ENCODE peak calls at places on chromosomes 1 and 21, in nine cellular contexts. O is stomach, U is endothelial cell of umbilical vein, T is HepG2, H is suprapubic skin, E is Panc1, I is HL-60, J is K562, G is GM12878. C is an unnamed sample.

GRCh38 chr1:97308131-97308530 is 586.5 kb downstream of the PTBP2 start:
- DNase-seq in O (no peak), U (no peak), T (no peak), H (no peak), E (no peak), I (no peak), J (no peak), G (no peak), C (no peak)

GRCh38 chr1:221839794-221840395 is 98.0 kb upstream of the DUSP10 start:
- DNase-seq in O (peak), U (peak), T (peak), H (peak), E (no peak), I (no peak), J (no peak), G (peak), C (peak)

GRCh38 chr1:167630568-167631385 is 745 bp downstream of the RCSD1 start:
- DNase-seq in O (no peak), U (no peak), T (no peak), H (no peak), E (no peak), I (peak), J (no peak), G (peak), C (peak)

GRCh38 chr1:210754931-210755670 is 378.8 kb downstream of the KCNH1 start:
- DNase-seq in O (no peak), U (no peak), T (no peak), H (no peak), E (no peak), I (no peak), J (no peak), G (no peak), C (no peak)

GRCh38 chr1:22317231-22317919 is 134.3 kb upstream of the ZBTB40 start:
- DNase-seq in O (no peak), U (peak), T (no peak), H (no peak), E (no peak), I (no peak), J (peak), G (no peak), C (no peak)

GRCh38 chr1:117014209-117014608 is 12.6 kb downstream of the CD101 start:
- DNase-seq in O (no peak), U (no peak), T (no peak), H (no peak), E (no peak), I (no peak), J (no peak), G (no peak), C (no peak)

GRCh38 chr1:25031966-25032667 is 102.0 kb upstream of the RUNX3 start:
- DNase-seq in O (peak), U (no peak), T (no peak), H (no peak), E (no peak), I (no peak), J (no peak), G (peak), C (peak)

GRCh38 chr1:88463401-88463800 is 220.7 kb upstream of the PKN2 start:
- DNase-seq in O (no peak), U (no peak), T (no peak), H (no peak), E (no peak), I (no peak), J (no peak), G (no peak), C (no peak)

GRCh38 chr1:34419662-34420061 is 243.0 kb downstream of the C1orf94 start:
- DNase-seq in O (no peak), U (no peak), T (no peak), H (no peak), E (no peak), I (no peak), J (no peak), G (no peak), C (no peak)

GRCh38 chr1:108664426-108664950 is 3.6 kb upstream of the HENMT1 start:
- DNase-seq in O (no peak), U (no peak), T (no peak), H (no peak), E (no peak), I (no peak), J (no peak), G (no peak), C (no peak)

GRCh38 chr1:182761396-182762395 is 27.9 kb upstream of the NPL start:
- DNase-seq in O (no peak), U (no peak), T (no peak), H (no peak), E (no peak), I (no peak), J (no peak), G (no peak), C (no peak)

GRCh38 chr1:68231627-68232303 is 558 bp downstream of the WLS start:
- DNase-seq in O (peak), U (peak), T (no peak), H (peak), E (no peak), I (no peak), J (no peak), G (no peak), C (peak)

GRCh38 chr1:196609114-196609737 is 986 bp upstream of the KCNT2 start:
- DNase-seq in O (no peak), U (no peak), T (peak), H (no peak), E (no peak), I (no peak), J (no peak), G (no peak), C (no peak)

GRCh38 chr1:212782422-212783154 is 9.0 kb downstream of the NSL1 start:
- DNase-seq in O (no peak), U (peak), T (peak), H (no peak), E (no peak), I (peak), J (no peak), G (no peak), C (no peak)

GRCh38 chr1:96220644-96221043 is 500.9 kb upstream of the PTBP2 start:
- DNase-seq in O (no peak), U (no peak), T (no peak), H (no peak), E (no peak), I (no peak), J (no peak), G (no peak), C (no peak)

GRCh38 chr1:78114034-78114956 is 68.5 kb downstream of the GIPC2 start:
- DNase-seq in O (peak), U (peak), T (peak), H (peak), E (peak), I (peak), J (peak), G (peak), C (peak)

GRCh38 chr1:39293375-39294070 is 89.0 kb downstream of the MACF1 start:
- DNase-seq in O (no peak), U (no peak), T (no peak), H (no peak), E (no peak), I (no peak), J (no peak), G (no peak), C (no peak)

GRCh38 chr21:35395728-35396127 is 346.6 kb upstream of the RUNX1 start:
- DNase-seq in O (no peak), U (peak), T (no peak), H (no peak), E (no peak), I (peak), J (no peak), G (no peak), C (no peak)

GRCh38 chr1:244651956-244652698 is 799 bp upstream of the DESI2 start:
- DNase-seq in O (no peak), U (no peak), T (no peak), H (no peak), E (no peak), I (no peak), J (no peak), G (no peak), C (no peak)

GRCh38 chr1:230317823-230318819 is 108.0 kb downstream of the PGBD5 start:
- DNase-seq in O (peak), U (no peak), T (peak), H (peak), E (no peak), I (no peak), J (no peak), G (no peak), C (peak)

GRCh38 chr1:41742219-41742618 is 176.5 kb downstream of the HIVEP3 start:
- DNase-seq in O (no peak), U (peak), T (no peak), H (no peak), E (no peak), I (no peak), J (no peak), G (no peak), C (no peak)

GRCh38 chr1:185695299-185695698 is 38.9 kb upstream of the HMCN1 start:
- DNase-seq in O (no peak), U (peak), T (no peak), H (no peak), E (no peak), I (no peak), J (no peak), G (no peak), C (no peak)

GRCh38 chr1:113326976-113327375 is 63.3 kb upstream of the MAGI3 start:
- DNase-seq in O (no peak), U (no peak), T (no peak), H (no peak), E (no peak), I (no peak), J (no peak), G (no peak), C (no peak)

GRCh38 chr21:15005391-15005790 is 59.4 kb downstream of the NRIP1 start:
- DNase-seq in O (no peak), U (peak), T (no peak), H (no peak), E (no peak), I (no peak), J (no peak), G (no peak), C (no peak)

DNA sequence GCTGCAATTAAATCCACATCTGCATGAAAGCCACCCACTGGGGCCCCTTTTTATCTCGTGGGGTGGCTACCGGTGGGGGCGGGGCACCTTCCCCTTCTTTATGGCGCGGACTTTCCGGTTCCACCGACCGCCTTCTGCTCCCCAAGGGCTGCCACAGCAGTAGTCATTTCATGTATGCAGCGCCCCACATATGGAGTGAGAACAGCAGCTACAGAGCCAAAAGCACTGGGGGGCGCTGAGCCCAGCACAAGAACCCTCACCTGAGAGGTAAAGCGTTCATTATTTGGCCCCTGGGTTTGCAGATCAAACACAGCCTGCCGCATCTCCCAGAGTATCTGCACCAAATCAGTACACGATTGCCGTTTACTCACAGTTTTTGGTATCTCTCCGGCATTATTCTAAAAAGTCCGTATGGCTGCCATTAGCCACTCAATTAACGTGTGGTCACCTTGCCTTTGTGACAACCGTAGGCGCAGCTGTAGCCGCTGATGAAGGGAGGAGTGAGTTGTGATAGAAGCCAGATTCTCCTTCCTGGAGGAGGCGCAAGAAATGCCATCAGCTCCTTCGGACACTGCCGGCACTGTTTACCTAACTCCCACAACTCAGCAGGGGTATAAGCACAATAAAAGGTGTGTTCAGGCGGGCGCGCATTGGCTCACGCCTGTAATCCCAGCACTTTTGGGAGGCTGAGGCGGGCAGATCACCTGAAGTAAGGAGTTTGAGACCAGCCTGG is 30.4 kb upstream of the CR2 start:
- DNase-seq in O (no peak), U (no peak), T (no peak), H (no peak), E (no peak), I (no peak), J (no peak), G (no peak), C (no peak)
- TF ChIP-seq POLR2AphosphoS5 in O (no peak), U (no peak), T (no peak), H (no peak), E (no peak), I (no peak), J (no peak), G (peak), C (no peak)

GRCh38 chr1:54362881-54363340 is 43.3 kb downstream of the SSBP3 start:
- DNase-seq in O (no peak), U (no peak), T (no peak), H (no peak), E (no peak), I (no peak), J (no peak), G (no peak), C (peak)

GRCh38 chr1:54359393-54360162 is 46.6 kb downstream of the SSBP3 start:
- DNase-seq in O (no peak), U (no peak), T (no peak), H (no peak), E (no peak), I (no peak), J (no peak), G (no peak), C (no peak)

GRCh38 chr1:54363925-54364324 is 42.3 kb downstream of the SSBP3 start:
- DNase-seq in O (no peak), U (no peak), T (no peak), H (no peak), E (no peak), I (no peak), J (no peak), G (no peak), C (no peak)

GRCh38 chr1:54360165-54361005 is 45.8 kb downstream of the SSBP3 start:
- DNase-seq in O (no peak), U (no peak), T (no peak), H (no peak), E (no peak), I (no peak), J (no peak), G (no peak), C (no peak)

DNA sequence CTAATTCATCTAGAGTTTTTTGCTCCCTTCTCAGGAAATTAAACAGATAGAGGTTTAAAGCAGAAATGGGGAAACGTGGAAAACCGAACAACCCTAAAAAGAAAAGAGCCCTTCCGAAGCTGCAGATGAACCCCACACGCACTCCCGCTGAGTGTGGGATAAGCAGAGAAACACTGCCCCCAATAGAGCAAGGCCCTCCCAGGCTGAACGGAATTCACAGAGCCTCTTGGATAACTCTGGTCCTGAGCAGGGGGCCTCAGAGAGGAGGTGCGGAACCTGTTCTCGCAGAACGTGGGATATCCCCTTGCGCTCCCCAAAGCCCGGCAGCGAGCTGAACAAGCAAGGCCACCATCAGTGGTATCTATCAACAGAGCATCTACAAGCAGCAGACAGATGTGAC is 44.9 kb downstream of the SSBP3 start:
- DNase-seq in O (no peak), U (no peak), T (no peak), H (no peak), E (no peak), I (no peak), J (no peak), G (no peak), C (no peak)
- TF ChIP-seq CTCF in O (no peak), U (no peak), T (peak), H (no peak), E (no peak), I (no peak), J (peak), G (no peak), C (no peak)

GRCh38 chr1:63487336-63488065 is 35.5 kb downstream of the ITGB3BP start:
- DNase-seq in O (no peak), U (no peak), T (no peak), H (no peak), E (no peak), I (no peak), J (no peak), G (no peak), C (no peak)
- TF ChIP-seq POLR2AphosphoS5 in O (no peak), U (no peak), T (no peak), H (no peak), E (no peak), I (no peak), J (no peak), G (no peak), C (no peak)

GRCh38 chr1:218361298-218362065 is 16.3 kb downstream of the TGFB2 start:
- DNase-seq in O (no peak), U (peak), T (peak), H (no peak), E (no peak), I (no peak), J (peak), G (no peak), C (no peak)
- TF ChIP-seq CTCF in O (no peak), U (peak), T (peak), H (no peak), E (peak), I (no peak), J (peak), G (peak), C (peak)

DNA sequence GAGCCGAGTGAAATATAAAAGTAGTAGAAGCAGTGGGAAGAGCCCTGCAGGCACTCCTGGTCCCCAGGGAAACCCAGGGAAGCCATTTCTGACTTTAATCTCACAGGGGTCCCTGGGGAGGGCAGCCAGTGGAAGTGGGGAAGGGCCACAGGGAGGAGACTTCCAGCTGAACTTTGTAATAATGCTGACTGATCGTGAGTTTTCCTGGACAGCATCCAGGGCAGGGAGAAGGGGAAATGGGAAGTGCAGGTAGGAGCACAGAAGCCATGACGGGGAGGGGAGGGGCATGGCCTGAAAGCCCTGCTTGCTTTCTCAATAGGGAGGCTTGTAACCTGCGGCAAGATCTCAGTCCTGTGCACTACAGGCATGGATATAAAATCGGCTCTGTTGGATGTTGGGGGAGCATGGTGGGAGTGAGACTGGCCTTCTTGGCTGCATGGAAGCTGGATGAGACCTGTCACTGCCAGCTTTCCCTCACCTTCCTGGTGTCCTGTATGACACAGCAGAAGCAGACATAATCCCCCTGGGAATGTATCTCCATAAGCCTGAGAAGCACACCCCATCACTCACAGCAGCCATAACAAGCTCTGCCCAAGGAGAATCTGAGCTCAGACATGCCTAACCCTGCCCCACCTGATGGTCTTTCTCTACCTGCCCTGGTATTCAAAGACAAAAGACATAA is 15.1 kb upstream of the MX1 start:
- DNase-seq in O (no peak), U (no peak), T (no peak), H (no peak), E (no peak), I (no peak), J (no peak), G (no peak), C (no peak)
- TF ChIP-seq POLR2AphosphoS5 in O (no peak), U (no peak), T (no peak), H (no peak), E (no peak), I (no peak), J (no peak), G (peak), C (no peak)

DNA sequence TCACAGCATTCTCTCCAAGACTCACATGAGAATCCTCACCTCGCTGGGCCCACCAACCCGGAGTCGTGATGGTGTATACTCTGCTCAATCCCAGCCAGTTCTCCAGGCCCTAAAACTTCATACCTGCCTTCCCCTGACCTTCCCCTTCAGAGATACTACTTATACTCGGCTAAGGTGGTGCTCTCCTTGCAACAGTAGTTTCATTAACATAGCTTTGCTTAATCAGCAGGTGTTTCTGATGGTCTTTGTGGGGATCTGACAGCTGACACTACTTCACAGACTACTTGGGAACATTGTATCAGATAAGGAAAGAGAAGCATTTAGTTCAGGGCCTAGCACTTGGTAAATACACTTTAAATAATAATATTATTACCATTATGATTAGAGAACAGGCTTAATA is 301.5 kb upstream of the DAB1 start:
- DNase-seq in O (no peak), U (no peak), T (no peak), H (no peak), E (no peak), I (no peak), J (no peak), G (no peak), C (no peak)
- TF ChIP-seq CTCF in O (no peak), U (no peak), T (no peak), H (no peak), E (no peak), I (no peak), J (no peak), G (no peak), C (no peak)

GRCh38 chr1:205142105-205142475 is 20.3 kb upstream of the RBBP5 start:
- DNase-seq in O (no peak), U (no peak), T (no peak), H (no peak), E (no peak), I (no peak), J (no peak), G (no peak), C (no peak)

GRCh38 chr1:205144046-205144720 is 22.4 kb upstream of the RBBP5 start:
- DNase-seq in O (no peak), U (no peak), T (no peak), H (no peak), E (no peak), I (no peak), J (no peak), G (no peak), C (no peak)

GRCh38 chr1:205144751-205145150 is 23.0 kb upstream of the RBBP5 start:
- DNase-seq in O (no peak), U (peak), T (peak), H (no peak), E (no peak), I (no peak), J (no peak), G (no peak), C (no peak)

GRCh38 chr1:205140113-205140512 is 18.3 kb upstream of the RBBP5 start:
- DNase-seq in O (no peak), U (no peak), T (no peak), H (no peak), E (no peak), I (no peak), J (no peak), G (no peak), C (no peak)

DNA sequence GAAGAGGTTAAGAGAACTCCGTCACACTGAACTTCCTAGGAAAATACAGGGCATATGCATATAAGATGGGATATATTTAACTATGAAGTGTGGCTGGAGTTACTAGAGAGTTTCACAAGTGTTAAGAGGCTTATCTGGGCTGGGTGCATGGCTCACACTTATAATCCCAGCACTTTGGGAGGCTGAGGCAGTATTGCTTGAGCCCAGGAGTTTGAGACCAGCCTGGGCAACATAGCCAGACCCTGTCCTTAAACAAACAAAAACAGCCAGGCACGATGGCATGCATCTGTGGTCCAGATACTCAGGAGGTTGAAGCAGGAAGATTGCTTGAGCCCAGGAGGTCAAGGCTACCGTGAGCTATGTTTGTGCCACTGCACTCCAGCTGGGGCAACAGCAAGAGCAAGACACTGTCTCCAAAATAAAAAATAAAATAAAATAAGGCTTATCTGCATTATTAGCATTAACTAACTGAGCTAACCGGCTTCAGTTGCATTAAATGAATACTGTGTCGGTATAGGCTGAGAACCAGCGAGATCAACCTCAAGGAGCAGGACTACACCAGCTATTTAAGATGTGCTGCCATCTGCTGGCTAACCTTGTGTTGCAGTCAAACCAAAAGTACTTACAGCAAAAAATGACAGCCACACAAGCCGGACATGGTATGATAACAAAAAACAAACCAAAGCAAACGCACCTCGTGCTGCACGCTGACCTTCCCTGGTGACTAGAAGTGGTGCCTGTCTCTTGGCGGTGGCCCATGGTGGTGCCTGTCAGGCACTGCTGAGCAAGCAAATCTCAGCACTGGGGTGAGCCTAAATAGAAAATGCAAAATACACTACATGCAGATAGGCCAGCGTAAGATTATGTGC is 19.7 kb upstream of the RBBP5 start:
- DNase-seq in O (peak), U (peak), T (peak), H (peak), E (peak), I (peak), J (peak), G (peak), C (peak)
- TF ChIP-seq POLR2AphosphoS5 in O (no peak), U (no peak), T (no peak), H (no peak), E (no peak), I (no peak), J (no peak), G (no peak), C (no peak)